ENCODE peak calls at places on chromosome 14, in seven cellular contexts. Q, V, O, A, G, J and X are unnamed samples.

GRCh38 chr14:96042218-96042930 is 3.2 kb downstream of the C14orf132 start:
- DNase-seq in V (peak; percentile 73), A (peak; percentile 81), G (no peak), Q (no peak), O (no peak), J (no peak), X (no peak)

GRCh38 chr14:33564774-33565630 is 385.9 kb downstream of the EGLN3 start:
- DNase-seq in G (no peak), O (no peak), J (peak; percentile 81), Q (peak; percentile 98), A (peak; percentile 94), V (peak; percentile 91), X (peak; percentile 16)

GRCh38 chr14:103204852-103205540 is 81.7 kb downstream of the TNFAIP2 start:
- DNase-seq in G (no peak), Q (no peak), O (peak; percentile 30), J (peak; percentile 4), A (peak; percentile 44), V (peak; percentile 36), X (no peak)

GRCh38 chr14:68644101-68644500 is 148.8 kb downstream of the ZFP36L1 start:
- DNase-seq in Q (no peak), O (no peak), J (no peak), V (no peak), A (no peak), G (no peak), X (no peak)

GRCh38 chr14:65840118-65840751 is 427.7 kb downstream of the FUT8 start:
- DNase-seq in Q (no peak), O (no peak), J (no peak), G (no peak), V (no peak), A (no peak), X (no peak)

GRCh38 chr14:76710093-76711010 is 50.9 kb upstream of the VASH1 start:
- DNase-seq in G (peak; percentile 46), V (peak; percentile 16), A (peak; percentile 20), J (peak; percentile 20), Q (peak; percentile 63), O (peak; percentile 47), X (peak; percentile 35)

GRCh38 chr14:32762886-32763285 is 175.8 kb upstream of the NPAS3 start:
- DNase-seq in G (no peak), V (peak; percentile 3), A (peak; percentile 23), O (no peak), Q (no peak), J (no peak), X (no peak)

GRCh38 chr14:91829511-91829910 is 37.8 kb downstream of the TC2N start:
- DNase-seq in A (no peak), G (no peak), J (peak; percentile 3), V (no peak), Q (no peak), O (no peak), X (no peak)

GRCh38 chr14:68976160-68977067 is 2.7 kb downstream of the ACTN1 start:
- DNase-seq in V (no peak), A (peak; percentile 45), O (no peak), G (no peak), J (peak; percentile 44), Q (peak; percentile 35), X (no peak)

GRCh38 chr14:52602131-52602530 is 49.5 kb downstream of the GPR137C start:
- DNase-seq in G (no peak), O (no peak), J (no peak), Q (no peak), A (no peak), V (no peak), X (no peak)

GRCh38 chr14:90781344-90781761 is 34.9 kb downstream of the TTC7B start:
- DNase-seq in J (peak; percentile 92), G (no peak), A (peak; percentile 87), V (peak; percentile 87), O (no peak), Q (no peak), X (peak; percentile 76)

GRCh38 chr14:88990856-88991255 is 166.4 kb downstream of the TTC8 start:
- DNase-seq in Q (no peak), G (no peak), V (no peak), O (no peak), A (no peak), J (no peak), X (no peak)

GRCh38 chr14:104558231-104559042 is 21.1 kb upstream of the C14orf180 start:
- DNase-seq in V (no peak), O (no peak), J (no peak), G (no peak), A (no peak), Q (no peak), X (no peak)

GRCh38 chr14:104138098-104138890 is at the start of gene KIF26A:
- DNase-seq in V (no peak), Q (peak; percentile 57), J (no peak), G (peak; percentile 82), A (no peak), O (peak; percentile 32), X (no peak)

GRCh38 chr14:64671591-64671990 is 32.6 kb upstream of the PLEKHG3 start:
- DNase-seq in O (peak; percentile 49), J (peak; percentile 60), A (peak; percentile 51), Q (peak; percentile 59), G (peak; percentile 43), V (peak; percentile 44), X (no peak)

GRCh38 chr14:31582286-31582691 is 21.1 kb downstream of the NUBPL start:
- DNase-seq in J (no peak), V (peak; percentile 85), O (no peak), Q (peak; percentile 28), A (peak; percentile 84), G (peak; percentile 30), X (no peak)

GRCh38 chr14:99612065-99612736 is 8.2 kb upstream of the CCDC85C start:
- DNase-seq in V (no peak), A (no peak), O (no peak), Q (no peak), J (peak; percentile 94), G (no peak), X (no peak)

GRCh38 chr14:70735043-70735442 is 74.3 kb downstream of the MAP3K9 start:
- DNase-seq in O (no peak), J (no peak), Q (no peak), G (no peak), A (no peak), V (no peak), X (no peak)

GRCh38 chr14:68111733-68112270 is 292.2 kb downstream of the RAD51B start:
- DNase-seq in A (no peak), O (no peak), V (no peak), G (no peak), J (no peak), Q (no peak), X (no peak)

GRCh38 chr14:87343641-87344040 is 649.3 kb downstream of the GALC start:
- DNase-seq in J (peak; percentile 10), G (no peak), O (no peak), A (no peak), V (no peak), Q (no peak), X (no peak)

GRCh38 chr14:77000340-77001235 is 27.9 kb downstream of the IRF2BPL start:
- DNase-seq in Q (peak; percentile 67), G (no peak), V (peak; percentile 59), A (peak; percentile 59), O (no peak), J (no peak), X (no peak)

GRCh38 chr14:23557521-23557920 is 1.4 kb downstream of the THTPA start:
- DNase-seq in V (no peak), O (no peak), Q (no peak), G (no peak), J (no peak), A (no peak), X (no peak)

GRCh38 chr14:23559010-23559920 is 3.2 kb downstream of the THTPA start:
- DNase-seq in Q (peak; percentile 35), V (no peak), A (peak; percentile 40), O (peak; percentile 68), G (peak; percentile 68), J (no peak), X (no peak)

GRCh38 chr14:23558363-23559009 is 2.4 kb downstream of the THTPA start:
- DNase-seq in O (no peak), A (no peak), J (no peak), V (no peak), G (no peak), Q (no peak), X (no peak)

GRCh38 chr14:23556700-23557440 is 799 bp downstream of the THTPA start:
- DNase-seq in V (no peak), A (no peak), J (no peak), Q (no peak), G (no peak), O (no peak), X (peak; percentile 17)

GRCh38 chr14:23557946-23558345 is 1.9 kb downstream of the THTPA start:
- DNase-seq in O (no peak), G (no peak), J (no peak), V (no peak), Q (no peak), A (no peak), X (no peak)
- H3K4me3 ChIP-seq in O (no peak overlapping the region), G (no peak overlapping the region), J (no peak overlapping the region), V (no peak overlapping the region), Q (no peak overlapping the region), A (no peak overlapping the region), X (no peak overlapping the region)

DNA sequence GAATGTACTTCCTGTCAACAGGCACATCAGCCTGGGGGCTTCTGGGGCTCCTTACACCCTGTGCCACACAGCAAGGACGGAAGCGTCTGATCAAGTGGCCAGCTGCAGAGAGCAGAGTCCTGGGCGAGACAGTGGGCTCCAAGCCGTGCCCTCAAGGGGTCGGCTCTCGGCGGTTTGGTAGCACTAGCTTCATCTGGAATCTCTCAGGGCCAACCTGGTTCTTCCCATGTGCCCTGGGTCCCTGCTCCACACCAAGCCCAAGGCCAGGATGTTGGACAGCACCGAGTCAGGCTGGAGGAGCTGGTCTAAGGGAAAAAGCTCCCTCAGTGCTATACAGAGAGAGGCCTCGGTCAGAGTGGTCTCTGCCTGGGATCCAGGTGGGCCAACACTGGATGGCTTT is 20.5 kb downstream of the DIO3 start:
- DNase-seq in Q (no peak), G (no peak), A (no peak), J (no peak), V (no peak), O (no peak), X (no peak)
- H2AFZ ChIP-seq in Q (no peak overlapping the region), G (no peak overlapping the region), A (no peak overlapping the region), J (no peak overlapping the region), V (no peak overlapping the region), O (no peak overlapping the region), X (no peak overlapping the region)

GRCh38 chr14:47676301-47676617 is 854 bp upstream of the MDGA2 start:
- DNase-seq in G (no peak), V (no peak), J (no peak), Q (no peak), O (no peak), A (no peak), X (no peak)

GRCh38 chr14:47675239-47675488 is 241 bp downstream of the MDGA2 start:
- DNase-seq in A (no peak), O (no peak), G (no peak), V (no peak), J (peak; percentile 0), Q (no peak), X (no peak)

GRCh38 chr14:47674546-47675238 is 713 bp downstream of the MDGA2 start:
- DNase-seq in V (no peak), O (no peak), A (peak; percentile 6), G (peak; percentile 36), Q (no peak), J (no peak), X (no peak)

GRCh38 chr14:47675489-47676300 is at the start of gene MDGA2:
- DNase-seq in A (peak; percentile 49), V (peak; percentile 22), Q (no peak), O (no peak), G (peak; percentile 56), J (peak; percentile 5), X (no peak)

GRCh38 chr14:47674148-47674545 is 1.3 kb downstream of the MDGA2 start:
- DNase-seq in J (no peak), O (no peak), A (peak; percentile 5), Q (no peak), G (no peak), V (no peak), X (no peak)
- H3K27me3 ChIP-seq in J (peaks cover 23% of the 10 kb centered on the region), O (no peaks in the 10 kb centered on the region), A (peaks cover 5% of the 10 kb centered on the region), Q (peaks cover 35% of the 10 kb centered on the region), G (no peaks in the 10 kb centered on the region), V (peaks cover 24% of the 10 kb centered on the region), X (no peaks in the 10 kb centered on the region)

GRCh38 chr14:22071001-22071400 is 397.4 kb upstream of the OR4E1 start:
- DNase-seq in Q (no peak), O (no peak), A (no peak), J (no peak), V (no peak), G (no peak), X (no peak)
- H3K4me3 ChIP-seq in Q (no peak overlapping the region), O (no peak overlapping the region), A (no peak overlapping the region), J (no peak overlapping the region), V (no peak overlapping the region), G (no peak overlapping the region), X (no peak overlapping the region)